ENCODE peak calls at places on chromosomes 16 and 17, in seven cellular contexts. Y is A549; N is activated T-cell treated with anti-CD3 and anti-CD28 coated beads for 1 hour; M is stimulated activated CD4-positive, alpha-beta T cell treated with anti-CD3 and anti-CD28 coated beads, TNF-alpha, amount 100 ng/mL, for 4 hours; V is renal cortical epithelial cell; P is stimulated activated CD8-positive, alpha-beta memory T cell treated with anti-CD3 and anti-CD28 coated beads, Interleukin-4, amount 100 ng/mL, for 24 hours; C is iPS DF 6.9. J is an unnamed sample.

GRCh38 chr16:19907161-19907992 is 22.7 kb upstream of the GPRC5B start:
- DNase-seq in Y (peak), C (peak), M (no peak), N (peak), V (peak), P (peak), J (peak)

GRCh38 chr16:66874079-66874775 is 6.1 kb upstream of the PDP2 start:
- DNase-seq in V (peak), M (no peak), N (no peak), Y (no peak), P (no peak), C (no peak), J (no peak)

GRCh38 chr17:2008332-2009126 is 16.6 kb downstream of the RTN4RL1 start:
- DNase-seq in N (no peak), M (no peak), V (no peak), P (no peak), Y (no peak), C (no peak), J (no peak)

GRCh38 chr17:65055708-65056638 is 567 bp downstream of the GNA13 start:
- DNase-seq in Y (peak), P (peak), N (peak), V (no peak), M (peak), C (no peak), J (no peak)

GRCh38 chr17:47989159-47989558 is 18.2 kb downstream of the CDK5RAP3 start:
- DNase-seq in C (no peak), N (no peak), V (no peak), P (no peak), Y (no peak), M (no peak), J (no peak)

GRCh38 chr16:48318630-48319029 is 66.6 kb downstream of the SIAH1 start:
- DNase-seq in M (no peak), V (peak), C (peak), P (no peak), Y (no peak), N (no peak), J (peak)

GRCh38 chr16:76081936-76082335 is 195.3 kb upstream of the CNTNAP4 start:
- DNase-seq in V (no peak), Y (no peak), C (no peak), N (no peak), M (no peak), P (no peak), J (no peak)

GRCh38 chr16:56609463-56609921 is 1.1 kb downstream of the MT2A start:
- DNase-seq in Y (peak), P (peak), M (no peak), C (no peak), V (peak), N (peak), J (no peak)

GRCh38 chr16:65725156-65725845 is 603.4 kb upstream of the CDH11 start:
- DNase-seq in Y (no peak), M (no peak), P (no peak), C (no peak), N (no peak), V (no peak), J (no peak)

GRCh38 chr17:10069301-10069700 is 129.1 kb downstream of the GAS7 start:
- DNase-seq in C (no peak), N (no peak), P (no peak), V (no peak), Y (no peak), M (no peak), J (no peak)

GRCh38 chr17:66152756-66153155 is 39.2 kb downstream of the CEP112 start:
- DNase-seq in Y (no peak), C (no peak), P (no peak), V (peak), N (no peak), M (no peak), J (no peak)

GRCh38 chr17:13182854-13183253 is 165.0 kb upstream of the ELAC2 start:
- DNase-seq in Y (no peak), V (no peak), C (no peak), P (no peak), M (no peak), N (no peak), J (peak)

GRCh38 chr17:37844158-37844976 is 79.8 kb upstream of the TBC1D3K start:
- DNase-seq in P (peak), C (no peak), Y (peak), N (peak), V (no peak), M (peak), J (no peak)

J was measured in NT2/D1.